ENCODE peak calls at places on chromosome 9, in eight cellular contexts. One of them, this sample, is unnamed.

GRCh38 chr9:101578378-101578777 is 16.4 kb downstream of the PPP3R2 start:
- DNase-seq in effector CD8-positive, alpha-beta T cell: no peak
- DNase-seq in hippocampal formation: no peak
- DNase-seq in AG09309: no peak
- DNase-seq in hypothalamus: no peak
- DNase-seq in effector memory CD8-positive, alpha-beta T cell: no peak
- DNase-seq in fibroblast of gingiva: no peak
- DNase-seq in psoas muscle: no peak
- DNase-seq in this sample: no peak

GRCh38 chr9:119701651-119702050 is 332.4 kb upstream of the BRINP1 start:
- DNase-seq in effector CD8-positive, alpha-beta T cell: no peak
- DNase-seq in hippocampal formation: no peak
- DNase-seq in AG09309: no peak
- DNase-seq in hypothalamus: no peak
- DNase-seq in effector memory CD8-positive, alpha-beta T cell: no peak
- DNase-seq in fibroblast of gingiva: no peak
- DNase-seq in psoas muscle: no peak
- DNase-seq in this sample: no peak

GRCh38 chr9:119556129-119556875 is 187.1 kb upstream of the BRINP1 start:
- DNase-seq in effector CD8-positive, alpha-beta T cell: no peak
- DNase-seq in hippocampal formation: peak
- DNase-seq in AG09309: peak
- DNase-seq in hypothalamus: peak
- DNase-seq in effector memory CD8-positive, alpha-beta T cell: no peak
- DNase-seq in fibroblast of gingiva: peak
- DNase-seq in psoas muscle: peak
- DNase-seq in this sample: peak

GRCh38 chr9:134631881-134632280 is 9.7 kb upstream of the COL5A1 start:
- DNase-seq in effector CD8-positive, alpha-beta T cell: no peak
- DNase-seq in hippocampal formation: no peak
- DNase-seq in AG09309: no peak
- DNase-seq in hypothalamus: no peak
- DNase-seq in effector memory CD8-positive, alpha-beta T cell: no peak
- DNase-seq in fibroblast of gingiva: no peak
- DNase-seq in psoas muscle: no peak
- DNase-seq in this sample: no peak

GRCh38 chr9:98747476-98747875 is 38.7 kb upstream of the GABBR2 start:
- DNase-seq in effector CD8-positive, alpha-beta T cell: no peak
- DNase-seq in hippocampal formation: no peak
- DNase-seq in AG09309: no peak
- DNase-seq in hypothalamus: no peak
- DNase-seq in effector memory CD8-positive, alpha-beta T cell: no peak
- DNase-seq in fibroblast of gingiva: no peak
- DNase-seq in psoas muscle: no peak
- DNase-seq in this sample: no peak

GRCh38 chr9:121725008-121725795 is 73.8 kb downstream of the DAB2IP start:
- DNase-seq in effector CD8-positive, alpha-beta T cell: no peak
- DNase-seq in hippocampal formation: peak
- DNase-seq in AG09309: peak
- DNase-seq in hypothalamus: peak
- DNase-seq in effector memory CD8-positive, alpha-beta T cell: no peak
- DNase-seq in fibroblast of gingiva: peak
- DNase-seq in psoas muscle: peak
- DNase-seq in this sample: peak

GRCh38 chr9:38380872-38381534 is 11.5 kb upstream of the ALDH1B1 start:
- DNase-seq in effector CD8-positive, alpha-beta T cell: no peak
- DNase-seq in hippocampal formation: no peak
- DNase-seq in AG09309: no peak
- DNase-seq in hypothalamus: no peak
- DNase-seq in effector memory CD8-positive, alpha-beta T cell: no peak
- DNase-seq in fibroblast of gingiva: no peak
- DNase-seq in psoas muscle: no peak
- DNase-seq in this sample: no peak

GRCh38 chr9:121650220-121651013 is 1.0 kb upstream of the DAB2IP start:
- DNase-seq in effector CD8-positive, alpha-beta T cell: no peak
- DNase-seq in hippocampal formation: no peak
- DNase-seq in AG09309: no peak
- DNase-seq in hypothalamus: peak
- DNase-seq in effector memory CD8-positive, alpha-beta T cell: no peak
- DNase-seq in fibroblast of gingiva: no peak
- DNase-seq in psoas muscle: peak
- DNase-seq in this sample: peak

GRCh38 chr9:127495884-127496555 is 44.7 kb downstream of the LRSAM1 start:
- DNase-seq in effector CD8-positive, alpha-beta T cell: no peak
- DNase-seq in hippocampal formation: no peak
- DNase-seq in AG09309: no peak
- DNase-seq in hypothalamus: no peak
- DNase-seq in effector memory CD8-positive, alpha-beta T cell: no peak
- DNase-seq in fibroblast of gingiva: no peak
- DNase-seq in psoas muscle: no peak
- DNase-seq in this sample: no peak

GRCh38 chr9:127244609-127245601 is 19.7 kb upstream of the GARNL3 start:
- DNase-seq in effector CD8-positive, alpha-beta T cell: peak
- DNase-seq in hippocampal formation: peak
- DNase-seq in AG09309: peak
- DNase-seq in hypothalamus: peak
- DNase-seq in effector memory CD8-positive, alpha-beta T cell: peak
- DNase-seq in fibroblast of gingiva: peak
- DNase-seq in psoas muscle: peak
- DNase-seq in this sample: peak

GRCh38 chr9:99296375-99296951 is 74.4 kb downstream of the SEC61B start:
- DNase-seq in effector CD8-positive, alpha-beta T cell: no peak
- DNase-seq in hippocampal formation: no peak
- DNase-seq in AG09309: no peak
- DNase-seq in hypothalamus: peak
- DNase-seq in effector memory CD8-positive, alpha-beta T cell: no peak
- DNase-seq in fibroblast of gingiva: no peak
- DNase-seq in psoas muscle: peak
- DNase-seq in this sample: no peak

GRCh38 chr9:131651160-131651559 is 88.7 kb downstream of the RAPGEF1 start:
- DNase-seq in effector CD8-positive, alpha-beta T cell: no peak
- DNase-seq in hippocampal formation: no peak
- DNase-seq in AG09309: no peak
- DNase-seq in hypothalamus: no peak
- DNase-seq in effector memory CD8-positive, alpha-beta T cell: no peak
- DNase-seq in fibroblast of gingiva: no peak
- DNase-seq in psoas muscle: no peak
- DNase-seq in this sample: no peak

GRCh38 chr9:129036241-129036922 is at the start of gene MIGA2:
- DNase-seq in effector CD8-positive, alpha-beta T cell: peak
- DNase-seq in hippocampal formation: peak
- DNase-seq in AG09309: peak
- DNase-seq in hypothalamus: peak
- DNase-seq in effector memory CD8-positive, alpha-beta T cell: peak
- DNase-seq in fibroblast of gingiva: peak
- DNase-seq in psoas muscle: peak
- DNase-seq in this sample: peak

GRCh38 chr9:71004196-71004595 is 117.2 kb downstream of the TRPM3 start:
- DNase-seq in effector CD8-positive, alpha-beta T cell: no peak
- DNase-seq in hippocampal formation: no peak
- DNase-seq in AG09309: no peak
- DNase-seq in hypothalamus: no peak
- DNase-seq in effector memory CD8-positive, alpha-beta T cell: no peak
- DNase-seq in fibroblast of gingiva: no peak
- DNase-seq in psoas muscle: no peak
- DNase-seq in this sample: no peak

GRCh38 chr9:126325779-126326178 is 850 bp upstream of the MVB12B start:
- DNase-seq in effector CD8-positive, alpha-beta T cell: no peak
- DNase-seq in hippocampal formation: no peak
- DNase-seq in AG09309: no peak
- DNase-seq in hypothalamus: no peak
- DNase-seq in effector memory CD8-positive, alpha-beta T cell: no peak
- DNase-seq in fibroblast of gingiva: no peak
- DNase-seq in psoas muscle: no peak
- DNase-seq in this sample: no peak

GRCh38 chr9:126637002-126637849 is 23.5 kb downstream of the LMX1B start:
- DNase-seq in effector CD8-positive, alpha-beta T cell: no peak
- DNase-seq in hippocampal formation: no peak
- DNase-seq in AG09309: no peak
- DNase-seq in hypothalamus: no peak
- DNase-seq in effector memory CD8-positive, alpha-beta T cell: peak
- DNase-seq in fibroblast of gingiva: no peak
- DNase-seq in psoas muscle: no peak
- DNase-seq in this sample: peak

GRCh38 chr9:20197976-20198685 is 409.3 kb upstream of the SLC24A2 start:
- DNase-seq in effector CD8-positive, alpha-beta T cell: no peak
- DNase-seq in hippocampal formation: no peak
- DNase-seq in AG09309: no peak
- DNase-seq in hypothalamus: no peak
- DNase-seq in effector memory CD8-positive, alpha-beta T cell: no peak
- DNase-seq in fibroblast of gingiva: no peak
- DNase-seq in psoas muscle: no peak
- DNase-seq in this sample: no peak

GRCh38 chr9:1171541-1171940 is 121.4 kb downstream of the DMRT2 start:
- DNase-seq in effector CD8-positive, alpha-beta T cell: no peak
- DNase-seq in hippocampal formation: no peak
- DNase-seq in AG09309: no peak
- DNase-seq in hypothalamus: no peak
- DNase-seq in effector memory CD8-positive, alpha-beta T cell: no peak
- DNase-seq in fibroblast of gingiva: no peak
- DNase-seq in psoas muscle: no peak
- DNase-seq in this sample: no peak

GRCh38 chr9:118957585-118957984 is 411.6 kb downstream of the BRINP1 start:
- DNase-seq in effector CD8-positive, alpha-beta T cell: no peak
- DNase-seq in hippocampal formation: no peak
- DNase-seq in AG09309: no peak
- DNase-seq in hypothalamus: no peak
- DNase-seq in effector memory CD8-positive, alpha-beta T cell: no peak
- DNase-seq in fibroblast of gingiva: no peak
- DNase-seq in psoas muscle: no peak
- DNase-seq in this sample: no peak

This sample was measured in nucleus accumbens.